ENCODE peak calls at places on chromosomes 13 and 19, in four cellular contexts. L, D, T and A are unnamed samples.

GRCh38 chr13:19818223-19818842 is 35.6 kb upstream of the PSPC1 start:
- DNase-seq in T (no peak), L (peak; percentile 76), D (no peak), A (no peak)

GRCh38 chr13:25910243-25910642 is 141.6 kb downstream of the SHISA2 start:
- DNase-seq in D (no peak), T (no peak), L (no peak), A (no peak)

GRCh38 chr13:50549221-50549942 is 294.1 kb downstream of the DLEU7 start:
- DNase-seq in L (no peak), T (no peak), D (no peak), A (no peak)

GRCh38 chr19:45404557-45405434 is at the start of gene PPP1R13L:
- DNase-seq in D (peak; percentile 79), L (peak; percentile 93), T (peak; percentile 86), A (peak; percentile 81)

GRCh38 chr13:94308808-94309207 is 170.7 kb downstream of the DCT start:
- DNase-seq in T (no peak), L (no peak), D (no peak), A (no peak)

GRCh38 chr19:30498707-30499106 is 126.5 kb downstream of the ZNF536 start:
- DNase-seq in T (no peak), L (peak; percentile 77), D (no peak), A (no peak)

GRCh38 chr13:99028890-99029289 is 51.0 kb upstream of the DOCK9 start:
- DNase-seq in L (no peak), T (no peak), D (no peak), A (no peak)

GRCh38 chr19:14432817-14433453 is at the start of gene PKN1:
- DNase-seq in D (peak; percentile 78), L (peak; percentile 79), T (no peak), A (peak; percentile 68)

GRCh38 chr13:90084684-90085290 is 1262.7 kb upstream of the MIR17HG start:
- DNase-seq in L (no peak), D (no peak), T (no peak), A (no peak)

GRCh38 chr13:30416471-30416870 is 5.8 kb upstream of the UBE2L5 start:
- DNase-seq in D (no peak), L (no peak), T (no peak), A (no peak)

GRCh38 chr13:33119886-33120543 is 103.8 kb downstream of the KL start:
- DNase-seq in D (no peak), T (no peak), L (no peak), A (no peak)

GRCh38 chr13:32850311-32851052 is 165.7 kb upstream of the KL start:
- DNase-seq in T (no peak), D (no peak), L (no peak), A (no peak)

GRCh38 chr19:10378124-10378523 is 2.2 kb downstream of the TYK2 start:
- DNase-seq in T (no peak), L (no peak), D (no peak), A (no peak)

GRCh38 chr19:6572217-6572616 is 18.7 kb downstream of the CD70 start:
- DNase-seq in L (no peak), D (no peak), T (peak; percentile 33), A (no peak)

GRCh38 chr13:45108716-45109706 is 11.3 kb upstream of the GTF2F2 start:
- DNase-seq in T (no peak), D (no peak), L (no peak), A (no peak)

GRCh38 chr19:9793051-9793591 is 24.6 kb upstream of the ZNF846 start:
- DNase-seq in L (peak; percentile 80), D (no peak), T (peak; percentile 49), A (peak; percentile 62)

GRCh38 chr13:51995677-51996551 is 15.3 kb downstream of the ATP7B start:
- DNase-seq in L (no peak), D (no peak), T (peak; percentile 51), A (no peak)

GRCh38 chr19:1206733-1207301 is 1.2 kb downstream of the STK11 start:
- DNase-seq in D (no peak), L (no peak), T (peak; percentile 37), A (no peak)

GRCh38 chr19:44371815-44372480 is 15.5 kb upstream of the ZNF112 start:
- DNase-seq in D (no peak), T (no peak), L (no peak), A (no peak)

GRCh38 chr19:57241181-57241580 is 749 bp downstream of the ZNF805 start:
- DNase-seq in T (no peak), D (no peak), L (peak; percentile 49), A (no peak)

GRCh38 chr19:8367327-8368001 is 3.5 kb downstream of the ANGPTL4 start:
- DNase-seq in D (peak; percentile 72), T (peak; percentile 88), L (peak; percentile 91), A (no peak)

GRCh38 chr13:106337096-106337495 is 198.4 kb downstream of the EFNB2 start:
- DNase-seq in T (no peak), D (no peak), L (no peak), A (no peak)

GRCh38 chr13:79423801-79424642 is 18.0 kb upstream of the RBM26 start:
- DNase-seq in D (no peak), L (no peak), T (no peak), A (peak; percentile 25)

GRCh38 chr13:75359266-75359665 is 122.7 kb downstream of the TBC1D4 start:
- DNase-seq in T (no peak), D (no peak), L (no peak), A (no peak)

GRCh38 chr19:2805261-2805900 is 14.3 kb upstream of the ZNF554 start:
- DNase-seq in L (no peak), D (no peak), T (no peak), A (no peak)

GRCh38 chr13:101115762-101116161 is 300.5 kb downstream of the NALCN start:
- DNase-seq in T (no peak), D (no peak), L (no peak), A (no peak)

GRCh38 chr19:46574533-46574932 is 26.6 kb upstream of the CALM3 start:
- DNase-seq in D (no peak), T (no peak), L (no peak), A (no peak)

GRCh38 chr19:39252458-39252857 is 3.8 kb upstream of the IFNL4 start:
- DNase-seq in T (no peak), L (no peak), D (no peak), A (no peak)

GRCh38 chr13:64078025-64078424 is 2662.4 kb upstream of the PCDH20 start:
- DNase-seq in D (peak; percentile 99), L (no peak), T (no peak), A (no peak)

GRCh38 chr19:1507192-1507660 is 5.6 kb downstream of the ADAMTSL5 start:
- DNase-seq in T (no peak), L (no peak), D (no peak), A (no peak)

GRCh38 chr13:36475468-36475867 is 43.2 kb downstream of the CCNA1 start:
- DNase-seq in L (no peak), D (no peak), T (no peak), A (no peak)

GRCh38 chr13:98751397-98752110 is 918 bp downstream of the SLC15A1 start:
- DNase-seq in L (peak; percentile 64), T (peak; percentile 66), D (no peak), A (no peak)

GRCh38 chr19:46697142-46697960 is 19.6 kb downstream of the PRKD2 start:
- DNase-seq in T (peak; percentile 86), D (no peak), L (peak; percentile 89), A (no peak)

GRCh38 chr13:47908200-47908902 is 92.7 kb downstream of the SUCLA2 start:
- DNase-seq in D (no peak), T (no peak), L (no peak), A (no peak)

GRCh38 chr19:46648070-46648960 is 12.3 kb upstream of the GNG8 start:
- DNase-seq in T (no peak), L (no peak), D (no peak), A (no peak)

GRCh38 chr19:4575978-4576933 is 16.8 kb upstream of the SEMA6B start:
- DNase-seq in D (no peak), L (peak; percentile 87), T (peak; percentile 36), A (no peak)

GRCh38 chr13:70994204-70994603 is 872.8 kb downstream of the DACH1 start:
- DNase-seq in L (no peak), T (no peak), D (no peak), A (no peak)

GRCh38 chr13:99893567-99893966 is 78.0 kb downstream of the ZIC5 start:
- DNase-seq in D (no peak), T (no peak), L (no peak), A (no peak)

GRCh38 chr19:16631465-16631864 is 3.5 kb upstream of the MED26 start:
- DNase-seq in D (no peak), L (no peak), T (no peak), A (no peak)

GRCh38 chr13:113937073-113937472 is 36.8 kb downstream of the C13orf46 start:
- DNase-seq in D (no peak), L (no peak), T (no peak), A (no peak)